ENCODE peak calls at places on chromosomes 3 and 15, in four cellular contexts. F is mesothelial cell of epicardium, X is OCI-LY7, J is colonic mucosa. N is an unnamed sample.

GRCh38 chr3:30775070-30775469 is 119.4 kb downstream of the GADL1 start:
- DNase-seq in J (no peak), X (no peak), F (no peak), N (no peak)

GRCh38 chr15:40344631-40345120 is 3.9 kb upstream of the CCDC9B start:
- DNase-seq in X (peak; percentile 71), F (no peak), J (peak; percentile 83), N (peak; percentile 85)

GRCh38 chr3:172591171-172591605 is 68.0 kb upstream of the TNFSF10 start:
- DNase-seq in X (no peak), J (no peak), F (no peak), N (no peak)

GRCh38 chr3:119783883-119784282 is 2.0 kb downstream of the NR1I2 start:
- DNase-seq in X (no peak), J (no peak), F (no peak), N (no peak)

GRCh38 chr15:63826513-63826912 is 7.2 kb downstream of the HERC1 start:
- DNase-seq in F (no peak), X (peak; percentile 57), J (no peak), N (no peak)

GRCh38 chr3:25831578-25831977 is 41.7 kb downstream of the OXSM start:
- DNase-seq in F (no peak), X (peak; percentile 88), J (no peak), N (peak; percentile 49)

GRCh38 chr3:39196671-39197446 is 4.5 kb upstream of the XIRP1 start:
- DNase-seq in J (no peak), F (no peak), X (no peak), N (peak; percentile 45)

GRCh38 chr15:66310786-66311185 is 17.4 kb downstream of the DIS3L start:
- DNase-seq in J (no peak), X (no peak), F (no peak), N (no peak)

GRCh38 chr3:106176734-106177133 is 307.9 kb upstream of the CBLB start:
- DNase-seq in J (no peak), X (no peak), F (no peak), N (no peak)

GRCh38 chr15:79966634-79967330 is 4.2 kb downstream of the BCL2A1 start:
- DNase-seq in F (no peak), X (no peak), J (no peak), N (no peak)

GRCh38 chr3:33791477-33792166 is 6.8 kb upstream of the PDCD6IP start:
- DNase-seq in F (no peak), X (no peak), J (peak; percentile 31), N (no peak)

GRCh38 chr3:124885466-124886167 is 1.5 kb downstream of the ITGB5 start:
- DNase-seq in F (no peak), J (no peak), X (no peak), N (no peak)

GRCh38 chr3:120773932-120774331 is 31.4 kb downstream of the GTF2E1 start:
- DNase-seq in X (no peak), J (no peak), F (no peak), N (no peak)

GRCh38 chr3:7322957-7323679 is 462.2 kb downstream of the GRM7 start:
- DNase-seq in X (no peak), F (no peak), J (no peak), N (no peak)

GRCh38 chr15:64907991-64908390 is 3.7 kb upstream of the ANKDD1A start:
- DNase-seq in J (no peak), X (no peak), F (no peak), N (no peak)

GRCh38 chr3:2484162-2485026 is 385.7 kb downstream of the CNTN4 start:
- DNase-seq in X (no peak), F (no peak), J (no peak), N (no peak)

GRCh38 chr3:134277271-134277670 is 26.6 kb upstream of the RYK start:
- DNase-seq in J (no peak), X (no peak), F (no peak), N (no peak)

GRCh38 chr15:72334842-72335241 is 14.9 kb upstream of the CELF6 start:
- DNase-seq in J (no peak), X (no peak), F (no peak), N (no peak)

GRCh38 chr3:179541596-179541995 is 21.1 kb upstream of the ACTL6A start:
- DNase-seq in J (no peak), F (no peak), X (no peak), N (no peak)

GRCh38 chr3:113908133-113908532 is 39.7 kb upstream of the ZDHHC23 start:
- DNase-seq in F (no peak), J (no peak), X (no peak), N (no peak)

GRCh38 chr3:160756907-160757623 is 1.0 kb downstream of the PPM1L start:
- DNase-seq in J (peak; percentile 32), F (no peak), X (no peak), N (peak; percentile 73)

GRCh38 chr3:60325610-60326181 is 925.6 kb downstream of the FHIT start:
- DNase-seq in X (no peak), F (no peak), J (peak; percentile 21), N (no peak)

GRCh38 chr3:171101982-171102610 is 75.6 kb upstream of the SLC2A2 start:
- DNase-seq in X (no peak), F (no peak), J (no peak), N (no peak)

GRCh38 chr3:39137991-39138803 is 15.2 kb downstream of the CSRNP1 start:
- DNase-seq in F (no peak), X (no peak), J (no peak), N (peak; percentile 48)

GRCh38 chr3:67518196-67518595 is 136.2 kb downstream of the SUCLG2 start:
- DNase-seq in X (no peak), J (no peak), F (no peak), N (no peak)

GRCh38 chr15:66578286-66578875 is 12.6 kb upstream of the LCTL start:
- DNase-seq in X (no peak), J (no peak), F (no peak), N (no peak)

GRCh38 chr3:94234177-94234788 is 171.4 kb downstream of the NSUN3 start:
- DNase-seq in J (peak; percentile 21), F (no peak), X (peak; percentile 27), N (peak; percentile 55)

GRCh38 chr3:29004885-29005599 is 275.8 kb upstream of the RBMS3 start:
- DNase-seq in X (no peak), F (no peak), J (no peak), N (no peak)

GRCh38 chr15:75693501-75694240 is 19.0 kb downstream of the CSPG4 start:
- DNase-seq in J (no peak), F (no peak), X (no peak), N (no peak)

DNA sequence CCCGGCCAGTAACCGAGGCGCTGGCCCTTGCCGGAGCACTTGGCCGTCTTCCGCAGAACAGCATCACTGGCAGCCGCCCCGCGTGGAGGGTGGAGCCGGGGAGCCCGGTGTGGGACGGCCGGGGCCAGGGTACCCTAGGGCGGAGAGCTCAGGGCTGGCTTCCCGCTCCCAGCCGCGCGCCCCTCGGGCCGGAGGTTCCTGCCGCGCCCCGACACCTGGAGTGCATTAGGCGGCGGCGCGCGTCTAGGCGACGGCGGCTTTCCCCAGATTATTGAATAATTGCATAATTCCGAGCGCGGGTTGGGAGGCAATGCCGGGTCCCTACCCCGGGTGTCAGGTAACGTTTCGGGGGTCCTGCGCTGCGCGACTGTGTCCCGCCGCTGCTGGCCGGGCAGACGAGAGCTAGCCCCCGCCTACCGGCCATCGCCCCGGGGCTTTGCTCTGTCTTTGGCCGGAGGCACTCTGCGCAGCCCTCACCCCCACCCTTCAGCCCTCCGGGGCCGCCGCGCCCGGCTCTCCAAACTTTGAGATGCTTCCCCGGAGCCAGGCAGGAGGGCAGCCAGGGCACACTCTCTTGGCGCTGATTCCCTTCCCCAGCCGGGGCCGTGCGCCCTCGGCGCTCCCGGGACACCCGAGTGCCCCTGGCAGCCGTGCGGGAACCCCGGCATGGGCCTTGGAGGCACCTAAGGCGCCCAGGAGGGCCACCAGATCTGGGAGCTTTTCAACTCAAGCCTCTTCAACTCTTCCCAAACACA is 749 bp downstream of the ITGA11 start:
- DNase-seq in X (no peak), J (peak; percentile 27), F (no peak), N (peak; percentile 78)
- TF ChIP-seq CTCF in X (no peak), J (no peak), F (no peak), N (no peak)

DNA sequence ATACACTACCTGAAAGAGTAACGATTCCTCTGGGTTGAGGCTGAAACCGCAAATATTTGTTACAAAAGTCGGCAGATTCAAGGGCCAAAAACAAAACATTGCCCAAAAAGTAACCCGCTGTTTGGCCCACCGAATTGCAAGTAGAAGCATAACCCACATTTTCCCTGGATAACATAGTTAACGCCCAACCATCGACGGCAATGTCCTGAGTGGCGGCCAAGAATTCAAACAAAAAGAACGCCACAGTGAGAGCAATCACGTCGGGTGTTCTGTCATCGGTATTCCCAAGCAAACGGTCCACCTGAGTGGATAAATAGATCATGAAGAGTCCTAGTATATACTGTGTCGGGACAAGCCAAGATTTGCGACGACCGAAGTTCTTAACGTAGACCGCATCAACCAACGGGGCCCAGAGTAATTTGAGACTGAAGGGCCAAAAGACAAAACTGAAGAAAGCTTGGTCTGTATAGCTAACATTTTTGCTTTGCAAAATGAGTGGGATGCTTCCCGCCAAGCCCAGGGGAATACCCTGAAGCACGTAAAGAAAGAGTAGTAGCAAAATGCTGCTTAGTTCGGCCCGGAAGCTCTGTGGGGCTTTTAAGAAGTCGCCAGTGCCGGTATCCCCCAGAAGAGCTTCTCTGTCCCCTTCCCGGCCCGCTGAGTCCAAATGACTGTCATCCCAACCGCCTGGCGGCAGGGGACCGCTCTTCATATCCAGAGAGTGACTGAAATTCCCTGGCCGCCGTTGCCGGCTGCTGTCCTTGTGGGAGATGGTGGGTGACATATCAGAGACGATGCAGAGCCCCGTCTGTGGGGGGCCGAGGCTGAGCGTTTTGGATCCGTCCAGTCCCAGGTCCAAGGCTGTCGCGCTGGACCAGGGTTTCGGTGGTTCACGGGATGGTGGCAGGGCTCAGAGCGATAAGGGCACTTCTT is 747 bp downstream of the SLC33A1 start:
- DNase-seq in J (peak; percentile 37), F (no peak), X (peak; percentile 43), N (peak; percentile 77)
- TF ChIP-seq CTCF in J (no peak), F (no peak), X (no peak), N (peak; percentile 57)

GRCh38 chr3:176633511-176633910 is 563.8 kb downstream of the TBL1XR1 start:
- DNase-seq in F (no peak), X (no peak), J (no peak), N (peak; percentile 76)
- TF ChIP-seq CTCF in F (no peak), X (no peak), J (no peak), N (peak; percentile 66)

GRCh38 chr15:41894251-41894790 is 468 bp upstream of the SPTBN5 start:
- DNase-seq in J (no peak), X (no peak), F (no peak), N (no peak)

GRCh38 chr15:41893422-41894250 is at the start of gene SPTBN5:
- DNase-seq in F (no peak), X (no peak), J (no peak), N (no peak)

GRCh38 chr15:41895957-41896356 is 2.1 kb upstream of the SPTBN5 start:
- DNase-seq in F (no peak), J (no peak), X (no peak), N (no peak)

GRCh38 chr15:41895491-41895890 is 1.6 kb upstream of the SPTBN5 start:
- DNase-seq in F (no peak), X (no peak), J (no peak), N (no peak)

DNA sequence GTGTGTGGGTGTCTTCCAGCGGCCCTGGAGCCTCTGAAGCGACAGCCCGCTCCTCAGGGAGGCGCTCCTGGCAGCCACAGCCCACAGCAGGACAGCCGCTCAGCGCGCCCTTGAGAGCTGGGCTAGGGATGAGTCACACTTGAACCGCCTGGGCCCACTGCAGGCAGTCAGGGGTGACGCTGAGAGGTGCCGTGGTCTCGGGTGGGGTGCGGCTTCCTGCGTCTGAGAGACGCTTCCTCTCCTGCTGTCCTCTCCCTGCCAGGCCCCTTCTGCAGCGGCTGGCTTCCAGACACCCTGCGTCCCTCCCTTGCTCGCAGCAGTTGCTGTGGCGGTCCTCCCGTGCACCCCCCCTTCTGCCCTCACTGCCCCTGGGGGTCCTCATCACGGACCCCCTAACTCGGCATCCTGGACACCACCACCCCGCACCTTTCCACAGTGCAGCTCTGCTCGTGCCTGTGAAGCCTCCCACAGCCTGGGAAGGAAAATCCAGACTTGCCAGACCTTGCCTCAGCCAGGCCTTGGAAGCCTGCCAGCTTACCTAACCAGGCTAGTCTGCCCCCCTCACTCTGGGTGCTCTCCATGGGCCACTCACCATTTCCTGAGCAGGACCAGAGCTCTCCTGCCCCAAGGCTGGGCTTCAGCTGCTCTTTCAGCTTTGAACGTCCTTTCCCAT is 1.1 kb upstream of the SPTBN5 start:
- DNase-seq in F (no peak), J (peak; percentile 43), X (no peak), N (peak; percentile 78)
- TF ChIP-seq CTCF in F (no peak), J (no peak), X (no peak), N (no peak)

N was measured in endodermal cell.